ENCODE peak calls at places on chromosomes 2 and 18, in four cellular contexts. C is H9, P is mesendoderm, X is IMR-90. O is an unnamed sample.

GRCh38 chr18:13879937-13880336 is 35.4 kb downstream of the MC2R start:
- DNase-seq in C (no peak), P (no peak), X (no peak), O (no peak)

GRCh38 chr2:166127217-166128155 is at the start of gene SCN1A:
- DNase-seq in C (no peak), P (peak), X (peak), O (peak)

GRCh38 chr2:119233326-119234020 is 9.8 kb downstream of the STEAP3 start:
- DNase-seq in C (no peak), P (no peak), X (peak), O (no peak)

GRCh38 chr18:22627506-22627905 is 209.8 kb upstream of the CTAGE1 start:
- DNase-seq in C (no peak), P (no peak), X (no peak), O (no peak)

GRCh38 chr18:73060666-73061270 is 193.0 kb upstream of the NETO1 start:
- DNase-seq in C (no peak), P (no peak), X (no peak), O (no peak)

GRCh38 chr2:102735431-102736130 is 26.2 kb upstream of the TMEM182 start:
- DNase-seq in C (no peak), P (peak), X (peak), O (peak)

GRCh38 chr2:134183679-134184078 is 70.2 kb upstream of the MGAT5 start:
- DNase-seq in C (no peak), P (no peak), X (no peak), O (no peak)

GRCh38 chr2:133579295-133579694 is 11.0 kb upstream of the NCKAP5 start:
- DNase-seq in C (no peak), P (no peak), X (peak), O (no peak)

GRCh38 chr2:88074854-88075292 is 7.2 kb downstream of the SMYD1 start:
- DNase-seq in C (no peak), P (no peak), X (peak), O (no peak)

GRCh38 chr2:126634273-126634861 is 21.6 kb upstream of the GYPC start:
- DNase-seq in C (peak), P (peak), X (peak), O (no peak)

GRCh38 chr2:119248311-119248710 is 24.7 kb downstream of the STEAP3 start:
- DNase-seq in C (no peak), P (no peak), X (peak), O (no peak)

GRCh38 chr2:122514451-122514996 is 759.1 kb downstream of the TSN start:
- DNase-seq in C (no peak), P (peak), X (no peak), O (no peak)

GRCh38 chr2:179981085-179981484 is 26.0 kb downstream of the CWC22 start:
- DNase-seq in C (no peak), P (no peak), X (peak), O (no peak)

GRCh38 chr2:18788590-18788989 is 199.2 kb upstream of the NT5C1B start:
- DNase-seq in C (no peak), P (no peak), X (peak), O (no peak)

GRCh38 chr2:177419274-177419673 is 26.7 kb downstream of the AGPS start:
- DNase-seq in C (no peak), P (no peak), X (peak), O (no peak)

GRCh38 chr2:102112692-102113665 is 29.6 kb upstream of the IL1R1 start:
- DNase-seq in C (no peak), P (no peak), X (peak), O (no peak)

GRCh38 chr2:12884713-12885282 is 168.1 kb downstream of the TRIB2 start:
- DNase-seq in C (no peak), P (peak), X (peak), O (no peak)

GRCh38 chr2:196155597-196155996 is 15.8 kb downstream of the STK17B start:
- DNase-seq in C (no peak), P (no peak), X (no peak), O (no peak)

GRCh38 chr2:196160101-196160500 is 11.3 kb downstream of the STK17B start:
- DNase-seq in C (peak), P (peak), X (peak), O (no peak)

GRCh38 chr2:196160966-196161365 is 10.4 kb downstream of the STK17B start:
- DNase-seq in C (no peak), P (no peak), X (no peak), O (no peak)

GRCh38 chr2:196162586-196163180 is 8.7 kb downstream of the STK17B start:
- DNase-seq in C (no peak), P (no peak), X (no peak), O (no peak)

GRCh38 chr2:196159223-196159892 is 12.0 kb downstream of the STK17B start:
- DNase-seq in C (no peak), P (no peak), X (no peak), O (no peak)
- H3K18ac ChIP-seq in C (no peak), P (no peak), X (peak), O (no peak)

DNA sequence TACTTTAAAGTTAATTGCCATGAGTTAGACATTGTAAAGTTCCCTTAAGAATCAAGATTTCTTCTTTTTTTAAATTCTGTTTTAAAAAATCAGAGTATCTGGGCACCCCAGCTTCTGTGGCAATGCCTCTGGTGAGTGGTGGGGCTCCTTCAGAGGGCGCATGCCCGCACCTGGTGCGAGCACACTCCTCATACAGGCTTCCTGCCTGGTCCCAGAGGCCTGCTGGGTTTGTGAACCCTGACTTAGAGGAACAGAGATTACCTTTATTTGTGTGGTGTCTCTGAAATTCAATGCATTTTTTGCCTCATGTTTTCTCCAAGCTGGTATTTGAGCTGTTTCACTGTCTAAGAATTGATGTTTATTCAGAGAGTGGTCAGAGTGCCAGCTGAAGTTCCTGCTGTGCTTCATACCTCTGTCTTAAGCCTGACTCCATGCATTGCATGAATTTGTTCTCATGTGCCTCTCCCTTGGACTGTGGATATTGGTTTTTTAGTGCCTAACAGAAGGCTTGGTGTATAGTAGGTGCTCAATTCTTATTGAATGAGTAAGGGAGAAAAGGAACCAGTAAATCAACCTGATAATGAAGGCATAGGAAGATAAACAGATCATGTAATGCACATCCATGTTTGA is 28.9 kb downstream of the PHLPP1 start:
- DNase-seq in C (no peak), P (no peak), X (peak), O (no peak)
- H3K18ac ChIP-seq in C (no peak), P (no peak), X (peak), O (no peak)

DNA sequence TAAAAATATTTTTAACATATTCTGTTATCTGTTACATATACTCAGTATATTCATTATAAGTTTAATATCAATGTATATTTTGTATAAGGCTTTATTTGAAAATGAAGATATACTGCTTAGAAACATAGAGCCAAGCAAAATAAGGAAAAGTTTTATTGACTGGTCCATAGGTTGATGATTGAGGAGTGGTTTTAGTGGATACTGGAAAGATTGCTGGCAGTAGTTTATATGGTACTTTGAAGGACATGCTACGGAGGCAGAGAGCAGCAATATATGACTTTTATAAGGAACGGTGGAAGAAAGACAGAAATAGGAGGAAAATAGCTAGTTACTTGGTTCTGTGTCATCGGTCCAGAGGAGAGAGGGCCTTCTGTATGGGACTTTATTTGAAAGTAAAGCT is 92.4 kb downstream of the ZNF236 start:
- DNase-seq in C (no peak), P (no peak), X (no peak), O (no peak)
- H3K18ac ChIP-seq in C (no peak), P (no peak), X (no peak), O (no peak)

GRCh38 chr2:23745068-23745725 is 181.7 kb downstream of the ATAD2B start:
- DNase-seq in C (no peak), P (no peak), X (no peak), O (no peak)
- H3K18ac ChIP-seq in C (no peak), P (no peak), X (no peak), O (no peak)

GRCh38 chr2:27714851-27715291 is 51.2 kb downstream of the SLC4A1AP start:
- DNase-seq in C (no peak), P (peak), X (no peak), O (no peak)
- H3K18ac ChIP-seq in C (no peak), P (peak), X (peak), O (peak)

GRCh38 chr18:25291150-25291549 is 60.8 kb downstream of the ZNF521 start:
- DNase-seq in C (no peak), P (no peak), X (no peak), O (no peak)

GRCh38 chr18:25299899-25300298 is 52.1 kb downstream of the ZNF521 start:
- DNase-seq in C (no peak), P (no peak), X (no peak), O (no peak)

GRCh38 chr18:25299426-25299825 is 52.5 kb downstream of the ZNF521 start:
- DNase-seq in C (no peak), P (no peak), X (peak), O (no peak)

GRCh38 chr18:25298853-25299274 is 53.1 kb downstream of the ZNF521 start:
- DNase-seq in C (no peak), P (no peak), X (peak), O (no peak)

DNA sequence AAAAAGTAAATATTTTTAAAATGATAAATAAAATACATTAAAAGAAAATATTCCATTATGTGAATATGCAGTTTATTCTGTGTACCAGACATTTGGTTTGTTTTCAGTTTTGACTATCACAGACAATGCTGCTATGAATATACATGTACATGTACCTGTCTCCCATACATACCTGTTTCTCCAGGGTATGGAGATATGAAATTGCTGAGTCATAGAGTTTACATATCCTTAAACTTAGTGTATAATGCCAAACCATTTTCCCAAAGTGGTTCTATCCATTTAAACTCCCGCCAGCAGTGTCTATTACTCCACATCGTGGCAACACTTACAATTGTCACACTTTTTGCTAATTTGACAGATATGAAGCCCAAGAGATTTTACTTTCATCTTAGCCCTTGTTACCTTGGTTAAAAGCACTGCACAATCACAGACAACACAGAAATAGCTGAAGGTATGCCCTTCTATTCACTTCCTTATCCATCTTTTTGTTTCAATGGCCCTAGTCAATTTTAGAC is 56.3 kb downstream of the ZNF521 start:
- DNase-seq in C (no peak), P (no peak), X (no peak), O (no peak)
- H3K18ac ChIP-seq in C (no peak), P (no peak), X (no peak), O (no peak)

GRCh38 chr18:37393945-37394609 is 171.5 kb downstream of the CELF4 start:
- DNase-seq in C (peak), P (peak), X (peak), O (peak)
- H3K18ac ChIP-seq in C (no peak), P (no peak), X (peak), O (peak)

GRCh38 chr2:238891667-238892500 is 44.0 kb downstream of the TWIST2 start:
- DNase-seq in C (no peak), P (no peak), X (no peak), O (no peak)

GRCh38 chr2:238894226-238894949 is 46.5 kb downstream of the TWIST2 start:
- DNase-seq in C (no peak), P (no peak), X (no peak), O (no peak)

GRCh38 chr2:238892796-238893195 is 44.9 kb downstream of the TWIST2 start:
- DNase-seq in C (no peak), P (no peak), X (no peak), O (no peak)

GRCh38 chr2:238894950-238895298 is 47.0 kb downstream of the TWIST2 start:
- DNase-seq in C (no peak), P (no peak), X (no peak), O (no peak)

GRCh38 chr2:238893349-238894000 is 45.6 kb downstream of the TWIST2 start:
- DNase-seq in C (no peak), P (no peak), X (no peak), O (no peak)
- H3K18ac ChIP-seq in C (no peak), P (no peak), X (no peak), O (peak)

GRCh38 chr2:19802088-19802806 is 99.5 kb downstream of the TTC32 start:
- DNase-seq in C (no peak), P (no peak), X (peak), O (no peak)
- H3K18ac ChIP-seq in C (no peak), P (no peak), X (peak), O (no peak)

O was measured in neuronal stem cell.